ENCODE peak calls at places on chromosomes 2 and 18, in five cellular contexts. J is H1; I is central memory CD4-positive, alpha-beta T cell; R is NCI-H1092 treated with DMSO at 0.1 percent for 48 hours; P is HT1080. X is an unnamed sample.

GRCh38 chr18:3595282-3596273 is 145.6 kb downstream of the TGIF1 start:
- DNase-seq in J (no peak), I (peak; percentile 27), R (peak; percentile 33), P (peak; percentile 96), X (no peak)

GRCh38 chr18:75421656-75422055 is 5.8 kb downstream of the SMIM21 start:
- DNase-seq in J (no peak), I (no peak), R (no peak), P (no peak), X (no peak)

GRCh38 chr18:35497006-35497333 is 790 bp downstream of the INO80C start:
- DNase-seq in J (no peak), I (no peak), R (peak; percentile 80), P (peak; percentile 33), X (no peak)

GRCh38 chr18:61727241-61727640 is 165.6 kb downstream of the RNF152 start:
- DNase-seq in J (no peak), I (no peak), R (no peak), P (no peak), X (no peak)

GRCh38 chr2:3536682-3537632 is 17.6 kb upstream of the ADI1 start:
- DNase-seq in J (peak; percentile 56), I (no peak), R (no peak), P (peak; percentile 74), X (peak; percentile 39)

GRCh38 chr2:10913501-10914271 is 2.0 kb downstream of the KCNF1 start:
- DNase-seq in J (no peak), I (no peak), R (no peak), P (no peak), X (no peak)

GRCh38 chr2:63982335-63982734 is 36.9 kb downstream of the VPS54 start:
- DNase-seq in J (no peak), I (no peak), R (no peak), P (no peak), X (no peak)

GRCh38 chr2:854460-854859 is 96.2 kb upstream of the SNTG2 start:
- DNase-seq in J (no peak), I (peak; percentile 20), R (peak; percentile 36), P (no peak), X (peak; percentile 44)

GRCh38 chr2:28280576-28280975 is 112.1 kb upstream of the FOSL2 start:
- DNase-seq in J (no peak), I (no peak), R (no peak), P (no peak), X (no peak)

GRCh38 chr2:72220170-72220569 is 72.5 kb upstream of the CYP26B1 start:
- DNase-seq in J (peak; percentile 80), I (no peak), R (no peak), P (peak; percentile 46), X (peak; percentile 32)

GRCh38 chr18:50397023-50397422 is 22.2 kb downstream of the SKA1 start:
- DNase-seq in J (no peak), I (no peak), R (no peak), P (no peak), X (no peak)

GRCh38 chr2:69547984-69548715 is 95.4 kb downstream of the AAK1 start:
- DNase-seq in J (no peak), I (no peak), R (no peak), P (no peak), X (no peak)

GRCh38 chr2:127153691-127154158 is 46.8 kb upstream of the BIN1 start:
- DNase-seq in J (no peak), I (no peak), R (no peak), P (peak; percentile 97), X (no peak)

GRCh38 chr2:45770773-45771172 is 119.3 kb downstream of the PRKCE start:
- DNase-seq in J (no peak), I (no peak), R (no peak), P (no peak), X (no peak)

GRCh38 chr2:85807756-85808155 is 54.0 kb downstream of the ATOH8 start:
- DNase-seq in J (no peak), I (no peak), R (no peak), P (no peak), X (no peak)

GRCh38 chr2:42545714-42546390 is 22.6 kb upstream of the MTA3 start:
- DNase-seq in J (peak; percentile 82), I (no peak), R (no peak), P (no peak), X (no peak)

GRCh38 chr2:20452551-20452950 is 5.7 kb downstream of the RHOB start:
- DNase-seq in J (no peak), I (no peak), R (no peak), P (peak; percentile 50), X (no peak)

GRCh38 chr2:173963323-173963816 is 1.8 kb downstream of the SP3 start:
- DNase-seq in J (no peak), I (peak; percentile 81), R (peak; percentile 41), P (peak; percentile 63), X (no peak)